ENCODE peak calls at places on chromosomes 3 and 15, in ten cellular contexts. J is ascending aorta, V is AML-193, F is left cardiac atrium, O is B cell, M is NCI-H1436 treated with DMSO at 0.1 percent for 48 hours, B is RCC 7860, W is epithelial cell of esophagus, E is AG08396, Q is pancreas. N is an unnamed sample.

GRCh38 chr3:127444761-127445160 is 145.8 kb downstream of the TPRA1 start:
- DNase-seq in V (no peak), M (no peak), Q (no peak), F (no peak), J (peak; percentile 13), E (no peak), W (no peak), B (no peak), O (no peak), N (no peak)

GRCh38 chr15:87703238-87704111 is 553.1 kb downstream of the NTRK3 start:
- DNase-seq in E (no peak), W (no peak), M (no peak), J (no peak), B (no peak), V (no peak), F (no peak), O (no peak), Q (no peak), N (no peak)

GRCh38 chr3:140006331-140006730 is 71.3 kb downstream of the CLSTN2 start:
- DNase-seq in E (no peak), M (no peak), O (no peak), B (no peak), V (no peak), F (no peak), Q (no peak), W (no peak), J (no peak), N (no peak)

GRCh38 chr15:78007965-78008886 is 69.3 kb downstream of the TBC1D2B start:
- DNase-seq in Q (peak; percentile 93), B (no peak), J (no peak), W (peak; percentile 88), M (no peak), E (peak; percentile 84), O (no peak), V (no peak), F (peak; percentile 86), N (peak; percentile 81)

GRCh38 chr3:78140274-78140673 is 1100.4 kb downstream of the ROBO2 start:
- DNase-seq in M (no peak), Q (no peak), F (no peak), O (no peak), J (no peak), B (no peak), W (no peak), V (no peak), E (no peak), N (no peak)

GRCh38 chr3:32334675-32335074 is 57.0 kb upstream of the CMTM7 start:
- DNase-seq in B (no peak), O (no peak), J (no peak), Q (no peak), E (no peak), W (peak; percentile 22), M (no peak), V (no peak), F (no peak), N (no peak)

GRCh38 chr3:194327414-194328079 is 23.6 kb downstream of the CPN2 start:
- DNase-seq in V (no peak), Q (no peak), B (no peak), M (no peak), W (peak; percentile 51), J (no peak), O (peak; percentile 38), F (no peak), E (no peak), N (no peak)

GRCh38 chr3:73601031-73601430 is 23.7 kb downstream of the PDZRN3 start:
- DNase-seq in V (no peak), O (no peak), B (no peak), M (no peak), E (no peak), Q (no peak), J (no peak), F (no peak), W (no peak), N (no peak)

GRCh38 chr15:51051776-51052175 is 42.9 kb downstream of the TNFAIP8L3 start:
- DNase-seq in J (no peak), V (no peak), W (peak; percentile 48), O (no peak), B (no peak), M (no peak), Q (no peak), F (peak; percentile 62), E (no peak), N (no peak)

GRCh38 chr15:69032703-69033373 is 18.3 kb downstream of the NOX5 start:
- DNase-seq in F (no peak), B (no peak), Q (no peak), V (no peak), W (no peak), E (no peak), M (no peak), J (peak; percentile 52), O (no peak), N (no peak)

GRCh38 chr3:196611761-196612483 is 27.6 kb upstream of the NRROS start:
- DNase-seq in W (no peak), B (no peak), Q (no peak), E (no peak), O (no peak), V (peak; percentile 53), M (no peak), J (no peak), F (no peak), N (no peak)

GRCh38 chr3:42063886-42064285 is 27.3 kb upstream of the TRAK1 start:
- DNase-seq in M (no peak), Q (no peak), E (peak; percentile 66), V (no peak), F (no peak), B (no peak), J (no peak), W (peak; percentile 92), O (no peak), N (peak; percentile 74)

GRCh38 chr3:45095916-45096526 is 50.2 kb downstream of the CDCP1 start:
- DNase-seq in B (no peak), V (no peak), F (peak; percentile 41), J (no peak), E (no peak), M (no peak), W (no peak), O (no peak), Q (no peak), N (peak; percentile 22)

GRCh38 chr3:138774529-138775253 is 60.0 kb downstream of the PIK3CB start:
- DNase-seq in F (peak; percentile 58), W (peak; percentile 99), M (peak; percentile 99), O (no peak), E (peak; percentile 84), Q (peak; percentile 79), V (peak; percentile 31), J (peak; percentile 81), B (peak; percentile 83), N (peak; percentile 98)

GRCh38 chr3:149393355-149394165 is 16.1 kb upstream of the TM4SF1 start:
- DNase-seq in E (peak; percentile 66), O (peak; percentile 31), M (peak; percentile 30), F (peak; percentile 72), B (peak; percentile 63), W (peak; percentile 86), Q (peak; percentile 77), V (peak; percentile 88), J (peak; percentile 82), N (peak; percentile 78)

GRCh38 chr15:59814409-59814808 is 125.3 kb upstream of the BNIP2 start:
- DNase-seq in W (no peak), M (no peak), F (no peak), Q (no peak), J (no peak), B (no peak), E (no peak), O (no peak), V (no peak), N (no peak)

GRCh38 chr3:8371955-8372600 is 129.5 kb upstream of the LMCD1 start:
- DNase-seq in B (no peak), M (no peak), E (no peak), Q (no peak), V (no peak), F (no peak), W (no peak), O (no peak), J (no peak), N (no peak)

GRCh38 chr3:156792945-156793344 is 33.2 kb upstream of the LEKR1 start:
- DNase-seq in V (peak; percentile 16), E (no peak), Q (no peak), B (peak; percentile 50), W (no peak), O (no peak), J (no peak), M (no peak), F (no peak), N (no peak)

GRCh38 chr3:101779047-101779807 is at the start of gene NXPE3:
- DNase-seq in E (peak; percentile 93), J (peak; percentile 97), O (peak; percentile 93), W (peak; percentile 83), V (peak; percentile 90), M (peak; percentile 55), B (peak; percentile 63), Q (peak; percentile 87), F (peak; percentile 95), N (peak; percentile 80)

N was measured in A172.